ENCODE peak calls at places on chromosomes 4 and X, in five cellular contexts. P is sciatic nerve, X is fibroblast of lung, E is ELF-1, T is NCI-H1105. Q is an unnamed sample.

GRCh38 chrX:2735270-2735669 is 16.6 kb upstream of the XG start:
- DNase-seq in E (no peak), P (no peak), X (no peak), T (no peak), Q (no peak)

GRCh38 chr4:142818009-142818408 is 28.1 kb downstream of the INPP4B start:
- DNase-seq in E (no peak), X (peak; percentile 95), P (no peak), T (no peak), Q (no peak)

GRCh38 chr4:25161599-25161960 is 1.3 kb upstream of the SEPSECS start:
- DNase-seq in E (no peak), X (peak; percentile 43), T (no peak), P (no peak), Q (no peak)

GRCh38 chrX:40827331-40827730 is 92.0 kb upstream of the MED14 start:
- DNase-seq in X (no peak), P (no peak), E (no peak), T (no peak), Q (peak; percentile 37)

GRCh38 chr4:183875251-183875825 is 29.8 kb upstream of the STOX2 start:
- DNase-seq in X (no peak), E (peak; percentile 68), T (no peak), P (no peak), Q (no peak)

GRCh38 chrX:151386838-151387459 is 10.1 kb upstream of the VMA21 start:
- DNase-seq in X (no peak), E (no peak), P (no peak), T (peak; percentile 80), Q (peak; percentile 56)

GRCh38 chr4:1792832-1793495 is at the start of gene FGFR3:
- DNase-seq in T (no peak), X (peak; percentile 10), P (no peak), E (peak; percentile 91), Q (no peak)

GRCh38 chr4:156241896-156242295 is 288.2 kb upstream of the CTSO start:
- DNase-seq in E (no peak), P (no peak), X (no peak), T (no peak), Q (no peak)

GRCh38 chr4:88938138-88938537 is 118.8 kb downstream of the FAM13A start:
- DNase-seq in T (no peak), X (peak; percentile 94), P (no peak), E (no peak), Q (peak; percentile 26)

GRCh38 chrX:67734111-67734753 is 190.4 kb downstream of the AR start:
- DNase-seq in X (no peak), E (no peak), T (no peak), P (no peak), Q (no peak)

GRCh38 chr4:97153042-97153441 is 990.2 kb downstream of the STPG2 start:
- DNase-seq in E (no peak), T (no peak), X (peak; percentile 12), P (no peak), Q (no peak)

GRCh38 chr4:7424553-7425111 is 10.1 kb downstream of the PSAPL1 start:
- DNase-seq in P (peak; percentile 43), X (no peak), E (no peak), T (no peak), Q (no peak)

GRCh38 chrX:151488677-151489076 is 74.8 kb upstream of the PASD1 start:
- DNase-seq in P (no peak), E (peak; percentile 28), X (no peak), T (peak; percentile 3), Q (no peak)

GRCh38 chrX:26999634-27000033 is 463.5 kb downstream of the PPP4R3C start:
- DNase-seq in P (no peak), X (no peak), T (no peak), E (no peak), Q (no peak)

GRCh38 chr4:6172093-6172926 is 28.0 kb downstream of the JAKMIP1 start:
- DNase-seq in E (no peak), P (no peak), X (no peak), T (no peak), Q (no peak)

GRCh38 chr4:156328882-156329281 is 375.2 kb upstream of the CTSO start:
- DNase-seq in P (no peak), T (no peak), X (no peak), E (no peak), Q (no peak)

GRCh38 chr4:8439914-8440490 is 521 bp downstream of the ACOX3 start:
- DNase-seq in X (no peak), P (no peak), E (no peak), T (no peak), Q (no peak)

GRCh38 chr4:98601719-98602118 is 56.7 kb downstream of the TSPAN5 start:
- DNase-seq in E (no peak), T (no peak), X (no peak), P (no peak), Q (no peak)

GRCh38 chrX:118423558-118423957 is 72.1 kb upstream of the DOCK11 start:
- DNase-seq in X (no peak), E (no peak), P (no peak), T (no peak), Q (no peak)

Q was measured in DMS79 treated with DMSO at 0.1 percent for 48 hours.